ENCODE peak calls at places on chromosomes 6 and 20, in seven cellular contexts. H is colonic mucosa, X is HCT116, N is PC-3, E is OCI-LY7, Z is kidney, R is psoas muscle. S is an unnamed sample.

GRCh38 chr6:65819152-65819551 is 112.1 kb upstream of the EYS start:
- DNase-seq in X (no peak), E (no peak), N (peak), R (no peak), Z (no peak), H (no peak), S (no peak)

GRCh38 chr6:54865091-54865631 is 18.6 kb downstream of the FAM83B start:
- DNase-seq in Z (no peak), X (no peak), E (no peak), N (no peak), R (no peak), H (no peak), S (no peak)

GRCh38 chr6:80959034-80959433 is 793.4 kb downstream of the TENT5A start:
- DNase-seq in R (no peak), H (no peak), N (no peak), Z (no peak), E (no peak), X (no peak), S (no peak)

GRCh38 chr6:75196051-75196743 is 9.7 kb downstream of the COL12A1 start:
- DNase-seq in X (no peak), E (no peak), N (peak), H (no peak), Z (no peak), R (no peak), S (peak)

GRCh38 chr6:44431118-44431725 is 43.7 kb downstream of the CDC5L start:
- DNase-seq in N (peak), H (peak), R (no peak), X (peak), E (peak), Z (no peak), S (peak)

GRCh38 chr20:56422824-56423189 is 10.7 kb downstream of the CASS4 start:
- DNase-seq in X (no peak), H (no peak), E (no peak), N (no peak), R (no peak), Z (no peak), S (peak)

GRCh38 chr6:82025271-82025670 is 222.3 kb downstream of the IBTK start:
- DNase-seq in N (no peak), Z (no peak), R (no peak), H (no peak), X (no peak), E (no peak), S (no peak)

GRCh38 chr20:44430270-44431065 is 45.2 kb upstream of the TTPAL start:
- DNase-seq in R (no peak), N (no peak), Z (no peak), H (no peak), X (no peak), E (no peak), S (no peak)

GRCh38 chr6:159646731-159647130 is 46.3 kb downstream of the SOD2 start:
- DNase-seq in X (no peak), E (no peak), R (no peak), Z (no peak), N (no peak), H (no peak), S (no peak)

GRCh38 chr20:38023181-38024085 is 9.8 kb downstream of the TTI1 start:
- DNase-seq in N (peak), H (no peak), X (no peak), Z (no peak), E (no peak), R (no peak), S (peak)

GRCh38 chr20:47320990-47321805 is 35.3 kb downstream of the ZMYND8 start:
- DNase-seq in E (no peak), H (peak), Z (peak), X (no peak), N (peak), R (no peak), S (no peak)

GRCh38 chr20:9344080-9344920 is 170.1 kb upstream of the LAMP5 start:
- DNase-seq in H (no peak), Z (no peak), N (peak), R (no peak), X (no peak), E (no peak), S (peak)

GRCh38 chr6:7566617-7567173 is 23.3 kb upstream of the SNRNP48 start:
- DNase-seq in E (no peak), N (peak), H (no peak), Z (no peak), R (no peak), X (no peak), S (no peak)

GRCh38 chr20:60952861-60953260 is 299.2 kb upstream of the CDH4 start:
- DNase-seq in Z (no peak), N (no peak), H (no peak), X (no peak), R (no peak), E (no peak), S (no peak)

GRCh38 chr20:51934301-51935002 is 132.1 kb upstream of the SALL4 start:
- DNase-seq in E (no peak), Z (no peak), N (peak), X (no peak), H (no peak), R (no peak), S (no peak)

GRCh38 chr6:157841211-157841840 is 18.3 kb downstream of the SNX9 start:
- DNase-seq in X (peak), N (peak), H (peak), E (no peak), R (no peak), Z (no peak), S (no peak)

GRCh38 chr6:33587529-33588215 is 7.6 kb upstream of the BAK1 start:
- DNase-seq in R (no peak), H (no peak), E (no peak), X (no peak), Z (no peak), N (no peak), S (no peak)

GRCh38 chr6:33584700-33585402 is 4.8 kb upstream of the BAK1 start:
- DNase-seq in X (no peak), E (no peak), Z (no peak), N (no peak), H (no peak), R (no peak), S (no peak)

GRCh38 chr6:33583591-33584155 is 3.6 kb upstream of the BAK1 start:
- DNase-seq in X (no peak), Z (no peak), H (no peak), N (peak), R (no peak), E (no peak), S (no peak)

GRCh38 chr6:33585403-33586107 is 5.5 kb upstream of the BAK1 start:
- DNase-seq in E (peak), N (peak), X (peak), Z (peak), H (peak), R (peak), S (peak)

GRCh38 chr6:33586108-33586640 is 6.1 kb upstream of the BAK1 start:
- DNase-seq in Z (no peak), R (no peak), E (no peak), N (no peak), H (no peak), X (no peak), S (no peak)
- H3K27ac ChIP-seq in Z (no peak), R (no peak), E (no peak), N (no peak), H (no peak), X (no peak), S (no peak)

DNA sequence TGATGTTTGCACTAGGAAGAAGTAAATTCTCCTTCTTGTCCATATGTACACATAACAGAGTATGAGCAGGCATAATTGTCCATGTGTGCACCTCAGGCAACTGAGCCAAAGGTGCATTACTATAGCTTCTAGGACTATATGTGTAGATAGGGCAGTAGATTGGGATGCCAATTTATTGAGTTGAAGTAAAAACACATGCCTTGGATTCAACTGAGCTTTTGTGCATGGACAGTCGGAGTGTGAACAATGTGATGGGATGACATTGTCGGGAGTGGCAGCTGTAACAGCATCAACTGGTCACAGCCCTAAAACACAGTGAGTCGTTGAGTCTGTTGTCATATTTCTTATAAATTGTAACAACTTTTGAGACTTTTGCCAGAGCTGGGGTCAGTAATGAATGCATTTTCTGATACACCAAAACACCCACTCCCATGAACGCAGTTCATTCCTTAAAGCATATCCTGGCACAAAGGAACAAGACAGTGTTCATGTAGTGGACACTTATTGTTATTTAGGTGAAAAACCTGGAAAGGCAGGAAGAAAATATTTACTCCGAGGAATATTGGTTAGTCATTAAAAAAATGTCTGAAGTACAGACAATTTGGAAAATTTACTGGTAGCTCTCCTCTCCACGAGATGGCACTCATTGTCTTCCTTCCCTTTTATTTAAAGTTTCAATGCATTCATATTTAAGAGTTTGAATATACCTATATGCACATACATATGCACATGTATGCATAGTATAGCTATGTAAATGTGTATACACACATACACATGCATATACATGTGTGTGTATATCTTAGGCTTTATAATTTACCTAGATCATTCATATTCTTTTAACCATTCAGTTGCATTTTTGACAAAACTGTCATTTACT is 302.0 kb upstream of the STXBP5 start:
- DNase-seq in Z (no peak), N (peak), E (no peak), R (no peak), X (no peak), H (no peak), S (no peak)
- TF ChIP-seq CTCF in Z (no peak), N (peak), E (peak), R (no peak), X (no peak), H (no peak), S (peak)

DNA sequence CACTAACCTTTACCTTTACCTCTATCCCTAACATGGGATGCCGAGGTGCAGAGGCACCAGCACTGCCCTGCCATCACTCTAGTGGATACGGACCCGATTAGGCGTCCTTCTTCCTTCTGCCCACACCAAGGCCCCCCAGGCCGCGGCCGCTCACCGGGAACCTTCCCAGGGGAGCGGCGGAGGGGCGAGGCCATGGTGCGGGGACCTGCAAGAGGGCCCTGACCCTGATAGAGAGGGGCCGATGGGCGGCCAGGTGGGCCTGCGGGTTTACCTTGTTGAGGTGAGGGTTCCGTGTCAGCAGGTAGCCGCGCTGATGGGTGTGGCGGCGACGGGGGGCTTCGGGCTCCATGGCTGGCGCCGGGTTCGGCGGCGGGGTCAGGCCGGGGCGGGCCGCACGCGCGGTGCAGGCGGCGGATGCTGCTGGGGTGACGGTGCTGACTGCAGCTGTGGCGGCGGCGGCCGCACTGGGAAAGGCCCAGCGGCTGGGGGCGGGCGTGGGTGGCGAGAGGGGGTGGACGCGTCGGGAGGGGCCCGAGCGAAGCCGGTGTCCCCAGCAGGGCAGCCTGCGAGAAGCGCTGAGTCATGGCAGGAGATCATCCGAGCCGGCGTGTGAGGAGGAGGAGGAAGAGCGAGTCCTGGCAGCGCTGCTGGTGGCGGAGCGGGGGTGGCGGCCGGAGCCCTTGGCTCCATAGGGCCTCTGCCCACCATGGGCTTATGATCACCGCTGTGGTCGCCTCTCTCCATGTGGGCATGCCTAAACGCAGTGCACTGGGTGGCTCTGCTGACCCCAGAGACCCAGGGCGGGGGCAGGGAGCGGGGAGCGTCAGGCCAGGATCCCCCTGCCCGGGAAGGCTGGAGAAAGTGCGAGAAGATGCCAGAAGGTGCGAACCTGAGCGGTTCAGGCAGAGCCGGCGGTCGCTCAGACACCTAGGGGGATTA is at the start of gene ME1:
- DNase-seq in H (peak), Z (peak), R (peak), N (peak), E (no peak), X (peak), S (peak)
- H3K4me3 ChIP-seq in H (peak), Z (peak), R (peak), N (peak), E (no peak), X (peak), S (peak)

GRCh38 chr6:144332177-144332576 is 47.0 kb downstream of the UTRN start:
- DNase-seq in N (no peak), Z (no peak), E (no peak), H (no peak), R (no peak), X (no peak), S (no peak)
- H3K27ac ChIP-seq in N (no peak), Z (no peak), E (no peak), H (no peak), R (peak), X (no peak), S (no peak)

GRCh38 chr20:17646901-17647301 is 35.1 kb downstream of the RRBP1 start:
- DNase-seq in R (peak), X (no peak), Z (no peak), H (no peak), E (peak), N (no peak), S (no peak)

GRCh38 chr20:17648782-17649730 is 33.0 kb downstream of the RRBP1 start:
- DNase-seq in N (peak), Z (no peak), X (no peak), H (peak), R (peak), E (peak), S (no peak)

GRCh38 chr20:17647391-17648305 is 34.4 kb downstream of the RRBP1 start:
- DNase-seq in E (no peak), H (no peak), R (peak), N (no peak), X (no peak), Z (no peak), S (no peak)

GRCh38 chr20:17646209-17646717 is 35.8 kb downstream of the RRBP1 start:
- DNase-seq in R (peak), H (no peak), X (no peak), E (no peak), N (no peak), Z (no peak), S (no peak)

GRCh38 chr20:17648306-17648646 is 33.8 kb downstream of the RRBP1 start:
- DNase-seq in R (peak), Z (no peak), N (no peak), H (no peak), E (peak), X (no peak), S (no peak)
- TF ChIP-seq CTCF in R (no peak), Z (no peak), N (no peak), H (no peak), E (no peak), X (no peak), S (no peak)